ENCODE peak calls at places on chromosomes 5 and 9, in nine cellular contexts. One of them, this sample, is unnamed.

GRCh38 chr9:32551491-32552049 is 557 bp upstream of the SMIM27 start:
- DNase-seq in NCI-H526 treated with DMSO at 0.1 percent for 48 hours: peak; percentile 29
- DNase-seq in HT1080: no peak
- DNase-seq in heart left ventricle: no peak
- DNase-seq in activated effector memory CD4-positive, alpha-beta T cell treated with Interleukin-2 at 50 U/mL for 16 hours: peak; percentile 29
- DNase-seq in pons: no peak
- DNase-seq in GM10248: peak; percentile 29
- DNase-seq in left lung: peak; percentile 42
- DNase-seq in HAP-1: peak; percentile 48
- DNase-seq in this sample: no peak

GRCh38 chr5:177453852-177454396 is 7.3 kb downstream of the PRR7 start:
- DNase-seq in HAP-1: peak; percentile 61
- DNase-seq in activated effector memory CD4-positive, alpha-beta T cell treated with Interleukin-2 at 50 U/mL for 16 hours: no peak
- DNase-seq in GM10248: no peak
- DNase-seq in left lung: no peak
- DNase-seq in NCI-H526 treated with DMSO at 0.1 percent for 48 hours: peak; percentile 54
- DNase-seq in HT1080: no peak
- DNase-seq in heart left ventricle: no peak
- DNase-seq in pons: no peak
- DNase-seq in this sample: no peak

GRCh38 chr9:16367605-16368424 is 502.7 kb downstream of the BNC2 start:
- DNase-seq in heart left ventricle: no peak
- DNase-seq in NCI-H526 treated with DMSO at 0.1 percent for 48 hours: no peak
- DNase-seq in GM10248: no peak
- DNase-seq in HAP-1: no peak
- DNase-seq in left lung: no peak
- DNase-seq in HT1080: peak; percentile 13
- DNase-seq in activated effector memory CD4-positive, alpha-beta T cell treated with Interleukin-2 at 50 U/mL for 16 hours: no peak
- DNase-seq in pons: no peak
- DNase-seq in this sample: no peak

GRCh38 chr5:72470817-72471216 is 36.4 kb downstream of the ZNF366 start:
- DNase-seq in GM10248: no peak
- DNase-seq in activated effector memory CD4-positive, alpha-beta T cell treated with Interleukin-2 at 50 U/mL for 16 hours: no peak
- DNase-seq in heart left ventricle: no peak
- DNase-seq in left lung: no peak
- DNase-seq in NCI-H526 treated with DMSO at 0.1 percent for 48 hours: no peak
- DNase-seq in HAP-1: no peak
- DNase-seq in pons: no peak
- DNase-seq in HT1080: peak; percentile 89
- DNase-seq in this sample: no peak

GRCh38 chr5:2872676-2873075 is 121.2 kb upstream of the IRX2 start:
- DNase-seq in GM10248: no peak
- DNase-seq in left lung: no peak
- DNase-seq in heart left ventricle: no peak
- DNase-seq in HAP-1: no peak
- DNase-seq in NCI-H526 treated with DMSO at 0.1 percent for 48 hours: no peak
- DNase-seq in HT1080: no peak
- DNase-seq in pons: no peak
- DNase-seq in activated effector memory CD4-positive, alpha-beta T cell treated with Interleukin-2 at 50 U/mL for 16 hours: no peak
- DNase-seq in this sample: peak; percentile 56

GRCh38 chr9:86751207-86751606 is 196.1 kb downstream of the GAS1 start:
- DNase-seq in NCI-H526 treated with DMSO at 0.1 percent for 48 hours: no peak
- DNase-seq in GM10248: no peak
- DNase-seq in heart left ventricle: no peak
- DNase-seq in pons: no peak
- DNase-seq in HT1080: no peak
- DNase-seq in activated effector memory CD4-positive, alpha-beta T cell treated with Interleukin-2 at 50 U/mL for 16 hours: no peak
- DNase-seq in HAP-1: no peak
- DNase-seq in left lung: no peak
- DNase-seq in this sample: no peak

GRCh38 chr9:18542837-18543405 is 69.0 kb downstream of the ADAMTSL1 start:
- DNase-seq in left lung: no peak
- DNase-seq in HAP-1: no peak
- DNase-seq in pons: no peak
- DNase-seq in HT1080: peak; percentile 52
- DNase-seq in NCI-H526 treated with DMSO at 0.1 percent for 48 hours: no peak
- DNase-seq in GM10248: no peak
- DNase-seq in heart left ventricle: no peak
- DNase-seq in activated effector memory CD4-positive, alpha-beta T cell treated with Interleukin-2 at 50 U/mL for 16 hours: no peak
- DNase-seq in this sample: no peak

GRCh38 chr5:169801781-169802180 is 164.7 kb downstream of the DOCK2 start:
- DNase-seq in left lung: no peak
- DNase-seq in activated effector memory CD4-positive, alpha-beta T cell treated with Interleukin-2 at 50 U/mL for 16 hours: no peak
- DNase-seq in HAP-1: no peak
- DNase-seq in NCI-H526 treated with DMSO at 0.1 percent for 48 hours: no peak
- DNase-seq in HT1080: no peak
- DNase-seq in GM10248: no peak
- DNase-seq in heart left ventricle: no peak
- DNase-seq in pons: no peak
- DNase-seq in this sample: no peak

GRCh38 chr9:98172604-98173003 is 19.8 kb downstream of the CORO2A start:
- DNase-seq in left lung: no peak
- DNase-seq in HAP-1: no peak
- DNase-seq in heart left ventricle: no peak
- DNase-seq in GM10248: no peak
- DNase-seq in NCI-H526 treated with DMSO at 0.1 percent for 48 hours: peak; percentile 65
- DNase-seq in activated effector memory CD4-positive, alpha-beta T cell treated with Interleukin-2 at 50 U/mL for 16 hours: no peak
- DNase-seq in pons: no peak
- DNase-seq in HT1080: peak; percentile 21
- DNase-seq in this sample: no peak

GRCh38 chr9:37534412-37534811 is 41.8 kb downstream of the FBXO10 start:
- DNase-seq in GM10248: no peak
- DNase-seq in HT1080: no peak
- DNase-seq in activated effector memory CD4-positive, alpha-beta T cell treated with Interleukin-2 at 50 U/mL for 16 hours: no peak
- DNase-seq in left lung: no peak
- DNase-seq in HAP-1: no peak
- DNase-seq in NCI-H526 treated with DMSO at 0.1 percent for 48 hours: no peak
- DNase-seq in pons: no peak
- DNase-seq in heart left ventricle: no peak
- DNase-seq in this sample: no peak

GRCh38 chr9:1941989-1942388 is 73.2 kb upstream of the SMARCA2 start:
- DNase-seq in HAP-1: no peak
- DNase-seq in heart left ventricle: no peak
- DNase-seq in GM10248: no peak
- DNase-seq in HT1080: no peak
- DNase-seq in left lung: no peak
- DNase-seq in activated effector memory CD4-positive, alpha-beta T cell treated with Interleukin-2 at 50 U/mL for 16 hours: no peak
- DNase-seq in pons: no peak
- DNase-seq in NCI-H526 treated with DMSO at 0.1 percent for 48 hours: no peak
- DNase-seq in this sample: no peak

GRCh38 chr5:7886849-7887460 is 18.0 kb downstream of the MTRR start:
- DNase-seq in heart left ventricle: no peak
- DNase-seq in pons: peak; percentile 81
- DNase-seq in activated effector memory CD4-positive, alpha-beta T cell treated with Interleukin-2 at 50 U/mL for 16 hours: no peak
- DNase-seq in HAP-1: no peak
- DNase-seq in left lung: no peak
- DNase-seq in GM10248: peak; percentile 35
- DNase-seq in HT1080: peak; percentile 30
- DNase-seq in NCI-H526 treated with DMSO at 0.1 percent for 48 hours: peak; percentile 33
- DNase-seq in this sample: no peak

GRCh38 chr9:107249665-107250285 is 33.3 kb upstream of the RAD23B start:
- DNase-seq in left lung: no peak
- DNase-seq in HAP-1: no peak
- DNase-seq in heart left ventricle: no peak
- DNase-seq in NCI-H526 treated with DMSO at 0.1 percent for 48 hours: no peak
- DNase-seq in GM10248: no peak
- DNase-seq in pons: no peak
- DNase-seq in activated effector memory CD4-positive, alpha-beta T cell treated with Interleukin-2 at 50 U/mL for 16 hours: no peak
- DNase-seq in HT1080: no peak
- DNase-seq in this sample: no peak

GRCh38 chr5:159951387-159951786 is 35.1 kb downstream of the ADRA1B start:
- DNase-seq in left lung: no peak
- DNase-seq in HAP-1: peak; percentile 28
- DNase-seq in pons: no peak
- DNase-seq in NCI-H526 treated with DMSO at 0.1 percent for 48 hours: no peak
- DNase-seq in GM10248: no peak
- DNase-seq in HT1080: peak; percentile 30
- DNase-seq in activated effector memory CD4-positive, alpha-beta T cell treated with Interleukin-2 at 50 U/mL for 16 hours: no peak
- DNase-seq in heart left ventricle: no peak
- DNase-seq in this sample: no peak

GRCh38 chr9:134597957-134598883 is 43.4 kb upstream of the COL5A1 start:
- DNase-seq in GM10248: no peak
- DNase-seq in heart left ventricle: peak; percentile 54
- DNase-seq in left lung: no peak
- DNase-seq in activated effector memory CD4-positive, alpha-beta T cell treated with Interleukin-2 at 50 U/mL for 16 hours: no peak
- DNase-seq in HT1080: no peak
- DNase-seq in HAP-1: no peak
- DNase-seq in pons: no peak
- DNase-seq in NCI-H526 treated with DMSO at 0.1 percent for 48 hours: no peak
- DNase-seq in this sample: no peak

GRCh38 chr9:69937830-69938535 is 105.7 kb upstream of the MAMDC2 start:
- DNase-seq in HAP-1: no peak
- DNase-seq in activated effector memory CD4-positive, alpha-beta T cell treated with Interleukin-2 at 50 U/mL for 16 hours: no peak
- DNase-seq in pons: no peak
- DNase-seq in left lung: no peak
- DNase-seq in HT1080: no peak
- DNase-seq in heart left ventricle: no peak
- DNase-seq in GM10248: no peak
- DNase-seq in NCI-H526 treated with DMSO at 0.1 percent for 48 hours: no peak
- DNase-seq in this sample: no peak

GRCh38 chr9:90789862-90790261 is 11.8 kb upstream of the SYK start:
- DNase-seq in heart left ventricle: no peak
- DNase-seq in NCI-H526 treated with DMSO at 0.1 percent for 48 hours: no peak
- DNase-seq in GM10248: no peak
- DNase-seq in left lung: no peak
- DNase-seq in HAP-1: no peak
- DNase-seq in HT1080: no peak
- DNase-seq in pons: no peak
- DNase-seq in activated effector memory CD4-positive, alpha-beta T cell treated with Interleukin-2 at 50 U/mL for 16 hours: no peak
- DNase-seq in this sample: no peak

GRCh38 chr9:109182940-109183798 is 16.1 kb upstream of the FRRS1L start:
- DNase-seq in HAP-1: peak; percentile 73
- DNase-seq in heart left ventricle: no peak
- DNase-seq in pons: no peak
- DNase-seq in HT1080: peak; percentile 62
- DNase-seq in NCI-H526 treated with DMSO at 0.1 percent for 48 hours: no peak
- DNase-seq in GM10248: peak; percentile 50
- DNase-seq in activated effector memory CD4-positive, alpha-beta T cell treated with Interleukin-2 at 50 U/mL for 16 hours: no peak
- DNase-seq in left lung: no peak
- DNase-seq in this sample: no peak

GRCh38 chr5:140131967-140132409 is 6.3 kb downstream of the IGIP start:
- DNase-seq in heart left ventricle: no peak
- DNase-seq in NCI-H526 treated with DMSO at 0.1 percent for 48 hours: no peak
- DNase-seq in left lung: peak; percentile 83
- DNase-seq in GM10248: no peak
- DNase-seq in HAP-1: no peak
- DNase-seq in pons: peak; percentile 44
- DNase-seq in HT1080: peak; percentile 98
- DNase-seq in activated effector memory CD4-positive, alpha-beta T cell treated with Interleukin-2 at 50 U/mL for 16 hours: no peak
- DNase-seq in this sample: peak; percentile 38

GRCh38 chr9:99177576-99178365 is 44.0 kb downstream of the ALG2 start:
- DNase-seq in pons: no peak
- DNase-seq in NCI-H526 treated with DMSO at 0.1 percent for 48 hours: no peak
- DNase-seq in left lung: no peak
- DNase-seq in GM10248: no peak
- DNase-seq in activated effector memory CD4-positive, alpha-beta T cell treated with Interleukin-2 at 50 U/mL for 16 hours: no peak
- DNase-seq in HAP-1: no peak
- DNase-seq in heart left ventricle: no peak
- DNase-seq in HT1080: no peak
- DNase-seq in this sample: no peak

GRCh38 chr5:84384604-84385575 is at the start of gene EDIL3:
- DNase-seq in HAP-1: peak; percentile 38
- DNase-seq in NCI-H526 treated with DMSO at 0.1 percent for 48 hours: no peak
- DNase-seq in GM10248: no peak
- DNase-seq in pons: peak; percentile 74
- DNase-seq in left lung: peak; percentile 56
- DNase-seq in HT1080: peak; percentile 21
- DNase-seq in activated effector memory CD4-positive, alpha-beta T cell treated with Interleukin-2 at 50 U/mL for 16 hours: no peak
- DNase-seq in heart left ventricle: peak; percentile 69
- DNase-seq in this sample: peak; percentile 90

GRCh38 chr5:98460536-98460935 is 312.9 kb upstream of the RGMB start:
- DNase-seq in HAP-1: no peak
- DNase-seq in HT1080: no peak
- DNase-seq in pons: no peak
- DNase-seq in GM10248: no peak
- DNase-seq in heart left ventricle: no peak
- DNase-seq in left lung: no peak
- DNase-seq in activated effector memory CD4-positive, alpha-beta T cell treated with Interleukin-2 at 50 U/mL for 16 hours: no peak
- DNase-seq in NCI-H526 treated with DMSO at 0.1 percent for 48 hours: no peak
- DNase-seq in this sample: no peak

GRCh38 chr9:98002808-98003207 is 19.7 kb downstream of the ANP32B start:
- DNase-seq in pons: peak; percentile 60
- DNase-seq in GM10248: no peak
- DNase-seq in activated effector memory CD4-positive, alpha-beta T cell treated with Interleukin-2 at 50 U/mL for 16 hours: no peak
- DNase-seq in HAP-1: no peak
- DNase-seq in NCI-H526 treated with DMSO at 0.1 percent for 48 hours: no peak
- DNase-seq in left lung: no peak
- DNase-seq in heart left ventricle: no peak
- DNase-seq in HT1080: no peak
- DNase-seq in this sample: no peak

GRCh38 chr5:169050146-169050571 is 250.8 kb downstream of the SLIT3 start:
- DNase-seq in heart left ventricle: no peak
- DNase-seq in activated effector memory CD4-positive, alpha-beta T cell treated with Interleukin-2 at 50 U/mL for 16 hours: no peak
- DNase-seq in GM10248: no peak
- DNase-seq in HT1080: peak; percentile 12
- DNase-seq in left lung: no peak
- DNase-seq in HAP-1: no peak
- DNase-seq in NCI-H526 treated with DMSO at 0.1 percent for 48 hours: no peak
- DNase-seq in pons: peak; percentile 81
- DNase-seq in this sample: no peak

GRCh38 chr9:87641067-87641466 is 84.9 kb upstream of the CTSL start:
- DNase-seq in HAP-1: no peak
- DNase-seq in GM10248: no peak
- DNase-seq in heart left ventricle: no peak
- DNase-seq in pons: no peak
- DNase-seq in NCI-H526 treated with DMSO at 0.1 percent for 48 hours: no peak
- DNase-seq in activated effector memory CD4-positive, alpha-beta T cell treated with Interleukin-2 at 50 U/mL for 16 hours: no peak
- DNase-seq in HT1080: no peak
- DNase-seq in left lung: no peak
- DNase-seq in this sample: no peak

GRCh38 chr9:137035507-137035834 is 3.6 kb upstream of the FUT7 start:
- DNase-seq in heart left ventricle: no peak
- DNase-seq in HT1080: no peak
- DNase-seq in NCI-H526 treated with DMSO at 0.1 percent for 48 hours: no peak
- DNase-seq in GM10248: no peak
- DNase-seq in left lung: no peak
- DNase-seq in HAP-1: no peak
- DNase-seq in activated effector memory CD4-positive, alpha-beta T cell treated with Interleukin-2 at 50 U/mL for 16 hours: no peak
- DNase-seq in pons: no peak
- DNase-seq in this sample: no peak

GRCh38 chr9:114287001-114287762 is 35.7 kb upstream of the ORM1 start:
- DNase-seq in pons: no peak
- DNase-seq in heart left ventricle: peak; percentile 49
- DNase-seq in NCI-H526 treated with DMSO at 0.1 percent for 48 hours: no peak
- DNase-seq in HAP-1: no peak
- DNase-seq in HT1080: no peak
- DNase-seq in left lung: peak; percentile 33
- DNase-seq in activated effector memory CD4-positive, alpha-beta T cell treated with Interleukin-2 at 50 U/mL for 16 hours: no peak
- DNase-seq in GM10248: no peak
- DNase-seq in this sample: peak; percentile 78

GRCh38 chr5:636951-637350 is 24.8 kb downstream of the CEP72 start:
- DNase-seq in NCI-H526 treated with DMSO at 0.1 percent for 48 hours: no peak
- DNase-seq in HT1080: no peak
- DNase-seq in HAP-1: no peak
- DNase-seq in GM10248: no peak
- DNase-seq in pons: no peak
- DNase-seq in left lung: no peak
- DNase-seq in heart left ventricle: no peak
- DNase-seq in activated effector memory CD4-positive, alpha-beta T cell treated with Interleukin-2 at 50 U/mL for 16 hours: no peak
- DNase-seq in this sample: no peak